ENCODE peak calls at places on chromosome 1, in four cellular contexts. E is aorta, X is DND-41, L is cardiac fibroblast. W is an unnamed sample.

GRCh38 chr1:29094954-29095353 is 28.7 kb downstream of the TMEM200B start:
- DNase-seq in L (no peak), X (no peak), E (no peak), W (no peak)

GRCh38 chr1:234655328-234656069 is 45.5 kb upstream of the IRF2BP2 start:
- DNase-seq in L (no peak), E (no peak), X (no peak), W (no peak)

GRCh38 chr1:55192093-55192492 is 23.1 kb downstream of the USP24 start:
- DNase-seq in L (no peak), X (no peak), E (no peak), W (no peak)

GRCh38 chr1:236348071-236348470 is 46.0 kb upstream of the EDARADD start:
- DNase-seq in L (no peak), E (peak; percentile 45), X (no peak), W (no peak)

GRCh38 chr1:6790146-6790545 is 4.9 kb downstream of the CAMTA1 start:
- DNase-seq in E (no peak), X (no peak), L (no peak), W (no peak)

GRCh38 chr1:29630756-29631155 is 394.4 kb downstream of the PTPRU start:
- DNase-seq in L (no peak), E (no peak), X (no peak), W (no peak)

GRCh38 chr1:109783436-109783835 is 19.7 kb upstream of the EPS8L3 start:
- DNase-seq in L (peak; percentile 84), E (peak; percentile 81), X (no peak), W (no peak)

GRCh38 chr1:45685308-45686080 is 839 bp downstream of the GPBP1L1 start:
- DNase-seq in E (no peak), X (no peak), L (no peak), W (no peak)

GRCh38 chr1:162191396-162192322 is 122.2 kb downstream of the NOS1AP start:
- DNase-seq in X (no peak), E (no peak), L (peak; percentile 11), W (no peak)

GRCh38 chr1:9551984-9552383 is 12.7 kb downstream of the SLC25A33 start:
- DNase-seq in X (no peak), E (no peak), L (no peak), W (no peak)
- H3K4me3 ChIP-seq in X (no peak overlapping the region), E (no peak overlapping the region), L (no peak overlapping the region), W (no peak overlapping the region)

GRCh38 chr1:159964144-159964543 is 10.1 kb upstream of the SLAMF9 start:
- DNase-seq in E (no peak), L (no peak), X (no peak), W (no peak)

GRCh38 chr1:159958721-159959380 is 4.8 kb upstream of the SLAMF9 start:
- DNase-seq in L (no peak), E (no peak), X (no peak), W (no peak)

GRCh38 chr1:159959451-159959850 is 5.4 kb upstream of the SLAMF9 start:
- DNase-seq in L (peak; percentile 10), E (no peak), X (no peak), W (no peak)

GRCh38 chr1:159960721-159961381 is 6.8 kb upstream of the SLAMF9 start:
- DNase-seq in L (peak; percentile 95), E (peak; percentile 80), X (no peak), W (peak; percentile 88)

GRCh38 chr1:159962176-159962575 is 8.1 kb upstream of the SLAMF9 start:
- DNase-seq in E (no peak), X (no peak), L (no peak), W (no peak)
- H3K4me3 ChIP-seq in E (no peak overlapping the region), X (no peak overlapping the region), L (no peak overlapping the region), W (no peak overlapping the region)

GRCh38 chr1:156910309-156910782 is 10.1 kb upstream of the LRRC71 start:
- DNase-seq in L (no peak), E (peak; percentile 52), X (peak; percentile 66), W (no peak)
- H3K4me3 ChIP-seq in L (no peak overlapping the region), E (no peak overlapping the region), X (no peak overlapping the region), W (no peak overlapping the region)

DNA sequence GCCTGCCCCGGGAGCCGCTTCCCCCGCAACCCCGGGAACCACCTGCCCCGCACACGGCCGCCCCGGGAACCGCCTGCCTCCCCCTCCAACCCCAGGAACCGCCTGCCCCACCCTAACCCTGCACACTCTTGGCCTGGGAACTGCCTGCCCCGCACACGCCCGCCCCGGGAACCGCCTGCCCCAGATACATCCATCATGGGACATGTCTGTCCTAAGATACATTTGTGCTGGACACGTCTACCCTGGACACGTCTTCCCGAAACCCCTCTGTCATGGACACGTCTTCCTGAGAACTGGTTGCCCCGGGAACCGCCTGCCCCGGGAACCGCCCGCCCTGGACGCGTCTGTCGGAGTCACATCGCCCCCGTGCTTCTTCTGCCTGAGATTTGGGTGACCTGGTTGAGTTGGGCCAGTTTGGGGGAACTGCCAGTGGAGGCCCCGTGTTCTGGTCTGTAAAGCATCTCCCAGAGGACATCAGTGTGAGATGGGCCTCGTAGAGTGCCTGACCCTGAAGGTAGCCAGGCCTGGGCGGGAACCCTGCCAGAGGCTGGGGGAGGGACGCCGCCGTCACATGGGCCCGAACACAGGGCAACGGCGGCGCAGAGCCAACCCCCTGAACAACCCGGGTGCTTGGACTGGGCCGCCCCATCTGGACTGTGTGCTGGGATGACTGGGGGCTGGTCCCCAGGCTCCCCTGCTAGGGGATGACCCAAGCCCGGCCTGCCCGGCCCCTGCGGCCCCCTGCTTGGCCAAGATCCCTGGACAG is 3.6 kb downstream of the PERM1 start:
- DNase-seq in E (peak; percentile 44), L (no peak), X (no peak), W (peak; percentile 18)
- H3K4me3 ChIP-seq in E (no peak overlapping the region), L (no peak overlapping the region), X (no peak overlapping the region), W (no peak overlapping the region)

GRCh38 chr1:23913212-23913880 is at the start of gene CNR2:
- DNase-seq in X (peak; percentile 14), E (no peak), L (no peak), W (no peak)
- H3K4me3 ChIP-seq in X (no peak within 1 kb of the TSS), E (no peak within 1 kb of the TSS), L (no peak within 1 kb of the TSS), W (no peak within 1 kb of the TSS)

GRCh38 chr1:147599362-147600118 is 58.2 kb downstream of the BCL9 start:
- DNase-seq in E (peak; percentile 98), L (peak; percentile 99), X (peak; percentile 98), W (peak; percentile 99)
- H3K4me3 ChIP-seq in E (peak overlapping the region; percentile 29), L (peak overlapping the region; percentile 61), X (peak overlapping the region; percentile 83), W (peak overlapping the region; percentile 99)

GRCh38 chr1:77476460-77476859 is 194.6 kb downstream of the AK5 start:
- DNase-seq in X (no peak), L (no peak), E (no peak), W (peak; percentile 20)
- H3K4me3 ChIP-seq in X (no peak overlapping the region), L (no peak overlapping the region), E (no peak overlapping the region), W (no peak overlapping the region)

GRCh38 chr1:25107643-25108010 is 124.7 kb downstream of the SYF2 start:
- DNase-seq in L (no peak), X (no peak), E (no peak), W (no peak)
- H3K4me3 ChIP-seq in L (no peak overlapping the region), X (no peak overlapping the region), E (no peak overlapping the region), W (no peak overlapping the region)

DNA sequence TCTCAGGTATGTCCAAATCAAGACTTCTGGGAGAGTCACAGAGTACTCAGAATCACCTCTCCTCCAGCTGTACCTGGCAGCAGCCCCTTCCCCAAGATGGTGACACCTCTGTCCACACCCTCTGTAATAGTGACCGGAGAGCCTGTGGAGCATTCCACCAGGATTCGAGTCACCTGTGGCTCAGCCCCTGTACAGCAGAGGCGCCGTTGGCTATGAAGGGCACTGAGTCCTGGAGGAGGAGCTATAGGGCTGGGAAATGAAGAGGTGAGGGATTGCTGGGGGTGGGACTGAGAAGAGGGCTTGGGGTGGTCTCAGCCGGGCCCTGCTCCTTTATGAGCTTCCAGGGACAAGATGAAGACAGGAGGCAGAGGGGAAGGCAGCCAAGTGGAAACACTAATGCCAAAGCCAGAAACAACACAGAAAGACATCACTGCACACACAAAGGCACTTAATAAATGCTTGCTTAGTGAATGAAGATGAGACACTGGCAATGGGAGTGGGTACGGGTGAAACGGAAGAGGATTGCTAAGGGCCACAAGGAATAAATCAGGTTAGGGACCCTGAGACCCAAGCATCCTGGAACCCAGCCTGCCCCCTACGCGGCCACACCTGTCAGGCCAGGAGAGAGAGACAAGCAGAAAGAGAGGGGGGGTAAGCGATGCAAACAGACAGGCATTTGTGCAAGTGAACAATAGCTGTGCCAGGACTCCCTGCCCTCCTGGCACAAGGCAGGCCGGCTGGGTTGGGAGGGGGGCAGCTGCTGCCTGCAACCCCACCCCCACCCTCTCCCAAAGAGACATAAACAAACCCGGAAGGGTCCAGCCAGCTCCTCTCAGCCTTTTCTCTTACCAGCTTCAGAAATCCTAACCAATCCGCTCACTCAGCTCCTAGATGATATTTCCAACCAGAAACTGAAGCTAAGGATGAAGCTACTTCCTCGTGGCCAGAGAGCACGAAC is 3.9 kb downstream of the ARHGEF2 start:
- DNase-seq in X (no peak), L (no peak), E (no peak), W (no peak)
- H3K4me3 ChIP-seq in X (peak overlapping the region; percentile 73), L (peak overlapping the region; percentile 94), E (peak overlapping the region; percentile 40), W (peak overlapping the region; percentile 11)